ENCODE peak calls at places on chromosomes 3 and 15, in eight cellular contexts. B is activated T-cell treated with anti-CD3 and anti-CD28 coated beads, Interleukin-2, amount 50 U/mL, for 1 hour; Z is EL; D is memory B cell; F is tibial artery; Y is type B pancreatic cell; P is activated CD8-positive, alpha-beta memory T cell treated with anti-CD3 and anti-CD28 coated beads, Interleukin-2, amount 50 U/mL, for 48 hours; K is stimulated activated effector memory CD8-positive, alpha-beta T cell treated with anti-CD3 and anti-CD28 coated beads, Interleukin-12 subunit alpha, Interleukin-12 subunit beta, amount 100 ng/mL, for 72 hours. Q is an unnamed sample.
A peak's percentile ranks its signal among the peaks of the same experiment; 100 is the strongest.

GRCh38 chr3:33277193-33277882 is at the start of gene FBXL2:
- DNase-seq in P (peak; percentile 73), F (peak; percentile 82), K (peak; percentile 55), Z (peak; percentile 70), Y (peak; percentile 93), D (peak; percentile 12), B (peak; percentile 20), Q (peak; percentile 68)

GRCh38 chr3:180693656-180694055 is 14.4 kb upstream of the CCDC39 start:
- DNase-seq in Z (no peak), B (no peak), P (no peak), Y (no peak), F (no peak), K (no peak), D (no peak), Q (no peak)

GRCh38 chr3:170356596-170357175 is 829 bp upstream of the SKIL start:
- DNase-seq in Z (peak; percentile 82), B (no peak), F (peak; percentile 95), D (no peak), P (peak; percentile 78), Y (peak; percentile 84), K (peak; percentile 86), Q (peak; percentile 90)

GRCh38 chr3:57226156-57226555 is 1.4 kb upstream of the APPL1 start:
- DNase-seq in Y (no peak), F (no peak), K (no peak), B (no peak), D (no peak), P (no peak), Z (no peak), Q (no peak)

GRCh38 chr3:108562565-108562964 is 26.7 kb downstream of the CIP2A start:
- DNase-seq in Z (no peak), D (no peak), K (no peak), P (no peak), Y (no peak), F (no peak), B (no peak), Q (no peak)

GRCh38 chr3:55282994-55283393 is 204.1 kb downstream of the WNT5A start:
- DNase-seq in Y (no peak), D (no peak), F (no peak), K (no peak), B (no peak), Z (no peak), P (no peak), Q (no peak)

GRCh38 chr15:90232941-90233700 is 620 bp downstream of the CIB1 start:
- DNase-seq in F (peak; percentile 79), Z (peak; percentile 56), K (peak; percentile 86), Y (no peak), D (peak; percentile 38), P (peak; percentile 83), B (no peak), Q (peak; percentile 64)

GRCh38 chr3:122343654-122344053 is 18.6 kb downstream of the CSTA start:
- DNase-seq in K (no peak), Y (no peak), Z (peak; percentile 25), P (no peak), B (no peak), F (no peak), D (no peak), Q (peak; percentile 22)

GRCh38 chr3:127781411-127782001 is 40.8 kb downstream of the MGLL start:
- DNase-seq in B (no peak), Z (peak; percentile 91), D (no peak), Y (no peak), F (no peak), K (no peak), P (no peak), Q (peak; percentile 69)

GRCh38 chr3:52004906-52005395 is 9.3 kb upstream of the RPL29 start:
- DNase-seq in B (no peak), Z (no peak), F (no peak), Y (no peak), P (no peak), D (no peak), K (no peak), Q (no peak)

GRCh38 chr3:185630182-185630622 is 44.1 kb downstream of the SENP2 start:
- DNase-seq in B (no peak), P (no peak), Y (no peak), K (no peak), F (no peak), D (no peak), Z (peak; percentile 46), Q (peak; percentile 82)

GRCh38 chr15:101813803-101814534 is 2.0 kb downstream of the OR4F15 start:
- DNase-seq in B (no peak), Z (peak; percentile 25), K (no peak), F (no peak), D (no peak), P (no peak), Y (no peak), Q (peak; percentile 60)

GRCh38 chr3:32216172-32216783 is 22.2 kb upstream of the CMTM8 start:
- DNase-seq in Z (no peak), D (no peak), F (no peak), B (no peak), P (no peak), Y (no peak), K (no peak), Q (no peak)

GRCh38 chr3:51819709-51820406 is 40.8 kb upstream of the IQCF6 start:
- DNase-seq in Y (no peak), D (no peak), Z (peak; percentile 5), P (peak; percentile 60), F (no peak), B (no peak), K (peak; percentile 48), Q (no peak)

GRCh38 chr15:84079885-84080777 is 155.4 kb upstream of the GOLGA6L4 start:
- DNase-seq in F (no peak), B (peak; percentile 25), P (peak; percentile 81), K (peak; percentile 65), Y (peak; percentile 70), Z (peak; percentile 6), D (no peak), Q (peak; percentile 2)

GRCh38 chr15:75684648-75685047 is 28.0 kb downstream of the CSPG4 start:
- DNase-seq in Z (no peak), K (no peak), Y (no peak), D (no peak), F (no peak), B (no peak), P (no peak), Q (no peak)

GRCh38 chr3:16841906-16842709 is 42.6 kb upstream of the PLCL2 start:
- DNase-seq in P (peak; percentile 78), B (peak; percentile 73), Y (no peak), D (peak; percentile 81), K (peak; percentile 85), F (no peak), Z (no peak), Q (no peak)

GRCh38 chr3:156483426-156483825 is 71.5 kb downstream of the SSR3 start:
- DNase-seq in K (peak; percentile 55), Y (no peak), B (no peak), P (no peak), Z (peak; percentile 83), D (peak; percentile 26), F (no peak), Q (peak; percentile 88)

GRCh38 chr15:84979651-84980050 is 2.0 kb upstream of the PDE8A start:
- DNase-seq in D (no peak), F (no peak), Y (peak; percentile 67), K (no peak), Z (no peak), P (peak; percentile 53), B (no peak), Q (no peak)

GRCh38 chr3:151213881-151214280 is 10.9 kb upstream of the GPR171 start:
- DNase-seq in F (no peak), Z (no peak), D (no peak), P (no peak), Y (no peak), B (no peak), K (no peak), Q (no peak)

GRCh38 chr15:100764778-100765457 is 114.7 kb upstream of the ALDH1A3 start:
- DNase-seq in K (no peak), D (no peak), F (peak; percentile 55), Y (no peak), P (no peak), B (no peak), Z (peak; percentile 16), Q (peak; percentile 73)

GRCh38 chr15:86036243-86036642 is 43.4 kb upstream of the AGBL1 start:
- DNase-seq in D (no peak), Z (no peak), F (no peak), P (no peak), Y (no peak), K (no peak), B (no peak), Q (no peak)

GRCh38 chr3:13780432-13781173 is 99.3 kb downstream of the WNT7A start:
- DNase-seq in Y (no peak), Z (no peak), B (no peak), K (no peak), D (no peak), F (peak; percentile 42), P (no peak), Q (no peak)

GRCh38 chr15:96553006-96553405 is 222.5 kb downstream of the NR2F2 start:
- DNase-seq in D (no peak), Y (no peak), P (no peak), Z (peak; percentile 96), F (no peak), B (no peak), K (no peak), Q (peak; percentile 71)

GRCh38 chr3:29465836-29466235 is 185.0 kb downstream of the RBMS3 start:
- DNase-seq in Z (peak; percentile 67), Y (no peak), P (no peak), K (no peak), F (no peak), D (no peak), B (no peak), Q (peak; percentile 94)

GRCh38 chr3:78519281-78519680 is 1248.5 kb downstream of the ROBO1 start:
- DNase-seq in F (no peak), Y (no peak), B (no peak), D (no peak), K (no peak), Z (no peak), P (no peak), Q (peak; percentile 14)

GRCh38 chr3:188581365-188581764 is 427.4 kb downstream of the LPP start:
- DNase-seq in P (no peak), K (no peak), Y (no peak), Z (no peak), F (no peak), B (no peak), D (no peak), Q (no peak)

GRCh38 chr3:132432639-132433038 is 15.3 kb downstream of the DNAJC13 start:
- DNase-seq in Y (no peak), K (no peak), D (no peak), B (no peak), Z (peak; percentile 81), P (no peak), F (no peak), Q (peak; percentile 83)

GRCh38 chr3:139574026-139574947 is 34.7 kb upstream of the RBP1 start:
- DNase-seq in B (no peak), K (no peak), F (no peak), D (no peak), Z (no peak), P (no peak), Y (no peak), Q (no peak)

GRCh38 chr15:90360746-90361145 is 8.7 kb downstream of the ZNF774 start:
- DNase-seq in K (no peak), D (no peak), Y (no peak), Z (no peak), F (no peak), P (no peak), B (no peak), Q (no peak)

GRCh38 chr3:13042932-13043275 is 30.3 kb downstream of the IQSEC1 start:
- DNase-seq in Z (no peak), Y (no peak), B (no peak), P (no peak), D (no peak), K (no peak), F (no peak), Q (no peak)

GRCh38 chr3:54121404-54122045 is 827 bp upstream of the CACNA2D3 start:
- DNase-seq in F (no peak), Z (no peak), B (no peak), P (no peak), Y (peak; percentile 71), K (peak; percentile 35), D (no peak), Q (no peak)

GRCh38 chr3:106183762-106184391 is 315.1 kb upstream of the CBLB start:
- DNase-seq in F (no peak), K (no peak), Y (no peak), B (no peak), Z (peak; percentile 39), P (no peak), D (no peak), Q (peak; percentile 68)